ENCODE peak calls at places on chromosome 9, in eight cellular contexts. H is astrocyte of the spinal cord, N is spleen, P is lung, Q is Panc1, W is BJ, V is neural progenitor cell, Z is A549. M is an unnamed sample.

GRCh38 chr9:137723396-137724113 is 104.8 kb downstream of the EHMT1 start:
- DNase-seq in H (no peak), N (no peak), P (no peak), Q (no peak), W (no peak), V (peak), Z (no peak), M (no peak)

GRCh38 chr9:87343816-87344438 is 153.7 kb upstream of the DAPK1 start:
- DNase-seq in H (no peak), N (no peak), P (no peak), Q (no peak), W (no peak), V (no peak), Z (no peak), M (no peak)

GRCh38 chr9:32011049-32011448 is 373.4 kb upstream of the ACO1 start:
- DNase-seq in H (no peak), N (no peak), P (no peak), Q (no peak), W (no peak), V (no peak), Z (no peak), M (no peak)

GRCh38 chr9:114538241-114538640 is 33.0 kb upstream of the WHRN start:
- DNase-seq in H (no peak), N (peak), P (no peak), Q (no peak), W (no peak), V (peak), Z (no peak), M (peak)

GRCh38 chr9:214488-215448 is at the start of gene DOCK8:
- DNase-seq in H (peak), N (peak), P (peak), Q (no peak), W (no peak), V (peak), Z (peak), M (peak)

GRCh38 chr9:106846847-106847246 is 16.1 kb upstream of the ZNF462 start:
- DNase-seq in H (peak), N (no peak), P (no peak), Q (no peak), W (no peak), V (no peak), Z (no peak), M (no peak)

GRCh38 chr9:3682186-3682585 is 156.4 kb upstream of the RFX3 start:
- DNase-seq in H (no peak), N (no peak), P (no peak), Q (no peak), W (peak), V (no peak), Z (no peak), M (no peak)

GRCh38 chr9:116594552-116594951 is 92.6 kb upstream of the TRIM32 start:
- DNase-seq in H (peak), N (no peak), P (no peak), Q (no peak), W (peak), V (no peak), Z (no peak), M (no peak)

GRCh38 chr9:77598510-77598909 is 49.6 kb downstream of the GNA14 start:
- DNase-seq in H (peak), N (no peak), P (peak), Q (no peak), W (no peak), V (no peak), Z (no peak), M (no peak)

GRCh38 chr9:21711504-21711903 is 90.9 kb upstream of the MTAP start:
- DNase-seq in H (no peak), N (no peak), P (no peak), Q (no peak), W (no peak), V (peak), Z (no peak), M (no peak)

GRCh38 chr9:92961627-92962302 is 14.4 kb downstream of the FGD3 start:
- DNase-seq in H (no peak), N (no peak), P (no peak), Q (no peak), W (no peak), V (no peak), Z (no peak), M (no peak)

GRCh38 chr9:70256123-70256551 is 2.6 kb upstream of the SMC5 start:
- DNase-seq in H (peak), N (no peak), P (no peak), Q (no peak), W (no peak), V (peak), Z (no peak), M (no peak)

GRCh38 chr9:91359083-91359482 is 2.6 kb downstream of the AUH start:
- DNase-seq in H (no peak), N (no peak), P (no peak), Q (no peak), W (no peak), V (no peak), Z (no peak), M (no peak)

DNA sequence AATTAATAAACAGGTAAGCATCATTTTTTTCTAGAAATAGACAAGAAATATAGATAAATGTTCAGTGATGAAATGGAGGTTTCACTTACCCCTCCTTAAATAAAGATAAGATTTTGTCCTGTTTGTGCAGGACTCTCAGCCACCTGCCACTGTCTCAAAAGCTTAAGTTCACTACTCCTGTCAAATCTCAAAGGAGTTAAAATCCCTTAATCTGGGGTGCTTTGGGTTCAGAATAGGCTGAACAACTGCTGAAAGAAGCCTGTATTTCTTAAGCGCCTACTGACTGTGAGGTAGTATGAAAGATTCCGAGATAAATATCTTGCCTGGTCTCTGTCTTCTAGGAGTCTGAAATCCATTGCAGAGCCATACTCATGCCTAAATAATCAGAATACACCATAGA is 3.7 kb upstream of the BRINP1 start:
- DNase-seq in H (no peak), N (no peak), P (no peak), Q (no peak), W (no peak), V (no peak), Z (no peak), M (no peak)
- TF ChIP-seq CTCF in H (no peak), N (no peak), P (no peak), Q (no peak), W (no peak), V (no peak), Z (no peak), M (no peak)

GRCh38 chr9:100150209-100150608 is 51.2 kb downstream of the INVS start:
- DNase-seq in H (peak), N (no peak), P (no peak), Q (no peak), W (no peak), V (no peak), Z (no peak), M (no peak)
- H3K4me3 ChIP-seq in H (no peak), N (no peak), P (no peak), Q (no peak), W (no peak), V (no peak), Z (no peak), M (no peak)

GRCh38 chr9:113326230-113326629 is 13.8 kb downstream of the WDR31 start:
- DNase-seq in H (no peak), N (no peak), P (no peak), Q (no peak), W (no peak), V (no peak), Z (no peak), M (no peak)
- TF ChIP-seq CTCF in H (no peak), N (no peak), P (no peak), Q (no peak), W (no peak), V (no peak), Z (no peak), M (no peak)

GRCh38 chr9:16710888-16711287 is 159.6 kb downstream of the BNC2 start:
- DNase-seq in H (no peak), N (no peak), P (no peak), Q (no peak), W (no peak), V (peak), Z (no peak), M (no peak)
- H3K4me3 ChIP-seq in H (no peak), N (no peak), P (no peak), Q (no peak), W (no peak), V (peak), Z (no peak), M (no peak)